ENCODE peak calls at places on chromosomes 5 and 9, in seven cellular contexts. U is heart left ventricle, G is HCT116, Z is AG09309, B is adrenal gland, M is kidney, Q is IMR-90. I is an unnamed sample.

GRCh38 chr5:59036274-59036961 is 453.5 kb downstream of the RAB3C start:
- DNase-seq in Q (peak), M (no peak), U (no peak), B (no peak), G (peak), Z (peak), I (peak)

GRCh38 chr9:100220936-100221335 is 121.9 kb downstream of the INVS start:
- DNase-seq in B (no peak), Q (no peak), M (no peak), G (no peak), Z (no peak), U (no peak), I (no peak)

GRCh38 chr9:35161713-35162604 is at the start of gene UNC13B:
- DNase-seq in G (peak), B (peak), Q (peak), U (peak), M (peak), Z (peak), I (peak)

GRCh38 chr5:171954721-171955120 is 51.7 kb downstream of the FBXW11 start:
- DNase-seq in Q (peak), B (no peak), M (no peak), G (no peak), Z (no peak), U (no peak), I (peak)

GRCh38 chr5:97026721-97027120 is 90.8 kb downstream of the LNPEP start:
- DNase-seq in Z (no peak), G (no peak), U (no peak), B (no peak), Q (no peak), M (no peak), I (no peak)

GRCh38 chr5:137778772-137779564 is 24.8 kb upstream of the HNRNPA0 start:
- DNase-seq in B (no peak), Q (peak), Z (no peak), G (peak), M (no peak), U (no peak), I (peak)

GRCh38 chr9:113359385-113359784 is 10.0 kb downstream of the BSPRY start:
- DNase-seq in M (no peak), U (no peak), Z (no peak), Q (no peak), B (no peak), G (no peak), I (no peak)

GRCh38 chr9:112032733-112033132 is 136.1 kb downstream of the UGCG start:
- DNase-seq in B (no peak), U (no peak), Z (no peak), M (no peak), G (no peak), Q (peak), I (peak)

GRCh38 chr5:94802450-94802849 is 184.0 kb downstream of the SLF1 start:
- DNase-seq in Z (no peak), B (no peak), G (no peak), U (no peak), Q (peak), M (no peak), I (peak)

DNA sequence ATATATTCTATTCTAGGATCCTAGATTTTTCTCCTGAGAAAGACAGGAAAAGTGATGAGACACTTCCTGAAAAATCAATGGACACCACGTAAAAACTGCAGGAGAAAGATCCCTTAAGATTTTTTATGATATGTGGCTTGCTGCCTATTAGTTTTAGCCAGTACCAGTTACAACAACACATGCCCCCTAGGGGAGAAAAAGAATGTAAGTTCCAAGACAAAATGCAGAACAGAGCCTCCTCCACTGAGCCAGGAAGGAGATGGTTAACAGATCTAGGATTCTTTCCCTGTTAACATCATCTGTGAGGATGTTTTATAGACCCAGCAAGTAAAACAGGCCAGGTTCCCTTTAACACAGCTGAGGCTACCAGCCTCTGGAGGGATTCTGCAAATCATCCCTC is 574.7 kb downstream of the TLE4 start:
- DNase-seq in G (no peak), Q (peak), B (no peak), M (no peak), U (no peak), Z (no peak), I (peak)
- TF ChIP-seq CTCF in G (no peak), Q (peak), B (no peak), M (no peak), U (no peak), Z (peak), I (peak)

DNA sequence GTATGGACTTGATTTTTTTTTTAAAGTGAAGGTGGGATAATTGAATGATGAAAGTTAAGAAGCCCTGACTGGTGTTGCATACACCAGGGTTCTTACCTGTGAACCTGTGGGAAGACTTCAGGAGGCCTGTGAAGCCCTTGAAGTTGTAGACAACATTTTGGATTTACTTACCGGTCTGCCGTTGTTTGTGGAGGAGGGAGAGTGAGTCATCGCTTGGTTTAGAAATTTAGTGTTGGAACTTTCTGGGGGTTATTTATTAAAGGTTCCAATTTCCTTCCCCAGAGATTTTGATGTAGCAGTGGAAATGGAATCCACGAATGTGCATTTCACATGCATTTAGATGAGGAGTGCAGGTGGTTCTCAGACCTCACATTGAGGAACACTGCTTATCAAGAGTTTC is 49.6 kb downstream of the ARHGAP26 start:
- DNase-seq in Q (peak), U (no peak), G (no peak), Z (no peak), B (no peak), M (no peak), I (peak)
- H3K4me3 ChIP-seq in Q (no peak), U (no peak), G (peak), Z (no peak), B (no peak), M (no peak), I (no peak)

DNA sequence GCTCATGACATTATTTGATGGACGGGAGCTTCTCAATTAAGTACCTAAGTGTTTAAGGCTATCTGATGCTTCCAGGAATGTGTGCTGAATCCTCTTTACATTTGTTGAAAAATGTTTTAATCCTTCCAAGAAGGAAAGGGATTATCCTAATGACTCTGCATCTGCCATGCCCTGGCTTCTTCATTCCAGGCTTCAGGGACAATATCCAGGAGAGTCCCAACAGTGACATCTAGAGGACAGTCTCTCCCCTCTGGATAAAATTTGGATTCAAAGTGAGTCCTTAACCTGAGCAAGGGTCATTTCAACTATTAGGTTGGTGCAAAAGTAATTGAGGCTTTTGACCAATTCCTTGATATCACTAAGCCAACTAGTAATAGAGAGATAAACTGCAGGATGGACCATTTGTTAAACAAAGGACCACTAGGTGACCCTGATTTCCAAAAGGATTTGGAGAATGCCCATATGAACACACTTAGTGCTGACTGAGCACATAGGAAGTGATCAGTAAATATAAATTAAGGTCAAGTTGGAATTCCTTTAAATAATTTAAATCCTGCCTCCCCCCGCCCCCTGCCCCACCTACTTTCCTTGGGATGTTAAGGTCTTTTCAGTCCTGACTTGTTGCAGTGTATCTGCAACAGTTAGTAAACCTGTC is 19.1 kb downstream of the TNFSF8 start:
- DNase-seq in Q (peak), Z (no peak), G (no peak), U (no peak), B (peak), M (no peak), I (peak)
- TF ChIP-seq CTCF in Q (peak), Z (peak), G (peak), U (peak), B (peak), M (peak), I (peak)

GRCh38 chr5:119343042-119343441 is 12.8 kb upstream of the TNFAIP8 start:
- DNase-seq in Z (no peak), B (no peak), M (no peak), U (no peak), G (no peak), Q (peak), I (no peak)

GRCh38 chr5:119342414-119342813 is 13.4 kb upstream of the TNFAIP8 start:
- DNase-seq in Z (no peak), B (no peak), M (no peak), Q (no peak), U (no peak), G (no peak), I (no peak)

GRCh38 chr5:119340597-119341218 is 15.1 kb upstream of the TNFAIP8 start:
- DNase-seq in G (no peak), B (no peak), Q (no peak), M (no peak), Z (no peak), U (no peak), I (no peak)

GRCh38 chr5:119339965-119340364 is 15.9 kb upstream of the TNFAIP8 start:
- DNase-seq in Q (no peak), Z (no peak), B (no peak), M (no peak), G (no peak), U (no peak), I (no peak)

GRCh38 chr5:119341452-119342349 is 14.1 kb upstream of the TNFAIP8 start:
- DNase-seq in U (no peak), Q (no peak), B (no peak), Z (no peak), G (no peak), M (no peak), I (no peak)
- H3K4me3 ChIP-seq in U (peak), Q (no peak), B (no peak), Z (no peak), G (no peak), M (no peak), I (no peak)

GRCh38 chr5:169647566-169647965 is 10.5 kb downstream of the DOCK2 start:
- DNase-seq in M (no peak), G (no peak), Q (no peak), Z (no peak), U (no peak), B (no peak), I (no peak)
- TF ChIP-seq CTCF in M (no peak), G (no peak), Q (no peak), Z (no peak), U (no peak), B (no peak), I (no peak)